ENCODE peak calls at places on chromosomes 6 and 20, in ten cellular contexts. G is BJ, P is cardiac fibroblast, B is kidney, U is tibial artery, L is lung, J is astrocyte of the spinal cord, E is fibroblast of lung, Q is esophagus muscularis mucosa, S is H1. M is an unnamed sample.

GRCh38 chr6:119612176-119612870 is 262.8 kb upstream of the MAN1A1 start:
- DNase-seq in G (no peak), P (peak; percentile 63), B (no peak), U (no peak), L (no peak), J (no peak), E (no peak), Q (no peak), S (no peak), M (no peak)

GRCh38 chr20:53654932-53655674 is 61.5 kb upstream of the ZNF217 start:
- DNase-seq in G (no peak), P (no peak), B (no peak), U (no peak), L (no peak), J (no peak), E (no peak), Q (no peak), S (no peak), M (no peak)

GRCh38 chr6:120785459-120786086 is 548.7 kb downstream of the TBC1D32 start:
- DNase-seq in G (no peak), P (no peak), B (peak; percentile 46), U (no peak), L (no peak), J (no peak), E (no peak), Q (no peak), S (no peak), M (no peak)

GRCh38 chr6:4157506-4157905 is 22.1 kb upstream of the ECI2 start:
- DNase-seq in G (no peak), P (no peak), B (no peak), U (no peak), L (peak; percentile 15), J (no peak), E (no peak), Q (peak; percentile 57), S (no peak), M (no peak)

GRCh38 chr6:27318973-27319372 is 6.9 kb upstream of the POM121L2 start:
- DNase-seq in G (no peak), P (no peak), B (no peak), U (no peak), L (no peak), J (no peak), E (no peak), Q (no peak), S (no peak), M (no peak)

GRCh38 chr6:30881987-30882763 is 2.1 kb upstream of the DDR1 start:
- DNase-seq in G (no peak), P (peak; percentile 51), B (peak; percentile 77), U (no peak), L (no peak), J (peak; percentile 60), E (peak; percentile 60), Q (no peak), S (no peak), M (no peak)

GRCh38 chr6:98156580-98156979 is 677.8 kb upstream of the POU3F2 start:
- DNase-seq in G (no peak), P (no peak), B (no peak), U (no peak), L (no peak), J (no peak), E (no peak), Q (no peak), S (no peak), M (no peak)

GRCh38 chr20:24935140-24935539 is 13.9 kb upstream of the CST7 start:
- DNase-seq in G (no peak), P (no peak), B (no peak), U (no peak), L (no peak), J (no peak), E (no peak), Q (no peak), S (no peak), M (no peak)

GRCh38 chr20:60252866-60253265 is 294.6 kb downstream of the CDH26 start:
- DNase-seq in G (no peak), P (no peak), B (no peak), U (no peak), L (no peak), J (no peak), E (no peak), Q (no peak), S (no peak), M (no peak)

GRCh38 chr6:41581381-41581991 is 35.3 kb downstream of the FOXP4 start:
- DNase-seq in G (no peak), P (peak; percentile 87), B (no peak), U (no peak), L (no peak), J (peak; percentile 93), E (peak; percentile 80), Q (no peak), S (no peak), M (peak; percentile 63)

GRCh38 chr6:81613606-81614005 is 138.9 kb downstream of the TENT5A start:
- DNase-seq in G (peak; percentile 39), P (peak; percentile 86), B (no peak), U (no peak), L (no peak), J (peak; percentile 56), E (peak; percentile 17), Q (no peak), S (no peak), M (peak; percentile 5)

GRCh38 chr6:25054469-25054868 is 118.7 kb upstream of the RIPOR2 start:
- DNase-seq in G (peak; percentile 70), P (peak; percentile 79), B (no peak), U (no peak), L (no peak), J (peak; percentile 82), E (peak; percentile 76), Q (no peak), S (no peak), M (peak; percentile 28)

GRCh38 chr6:32635526-32636123 is 1.6 kb upstream of the HLA-DQA1 start:
- DNase-seq in G (no peak), P (no peak), B (no peak), U (no peak), L (no peak), J (no peak), E (no peak), Q (no peak), S (no peak), M (no peak)

GRCh38 chr6:32637883-32638282 is 677 bp downstream of the HLA-DQA1 start:
- DNase-seq in G (no peak), P (no peak), B (no peak), U (no peak), L (no peak), J (no peak), E (no peak), Q (no peak), S (no peak), M (no peak)

GRCh38 chr6:32638521-32639219 is 1.5 kb downstream of the HLA-DQA1 start:
- DNase-seq in G (no peak), P (no peak), B (no peak), U (no peak), L (no peak), J (no peak), E (no peak), Q (no peak), S (no peak), M (no peak)

GRCh38 chr6:32639440-32640394 is 2.5 kb downstream of the HLA-DQA1 start:
- DNase-seq in G (no peak), P (no peak), B (no peak), U (no peak), L (no peak), J (no peak), E (no peak), Q (no peak), S (no peak), M (no peak)

DNA sequence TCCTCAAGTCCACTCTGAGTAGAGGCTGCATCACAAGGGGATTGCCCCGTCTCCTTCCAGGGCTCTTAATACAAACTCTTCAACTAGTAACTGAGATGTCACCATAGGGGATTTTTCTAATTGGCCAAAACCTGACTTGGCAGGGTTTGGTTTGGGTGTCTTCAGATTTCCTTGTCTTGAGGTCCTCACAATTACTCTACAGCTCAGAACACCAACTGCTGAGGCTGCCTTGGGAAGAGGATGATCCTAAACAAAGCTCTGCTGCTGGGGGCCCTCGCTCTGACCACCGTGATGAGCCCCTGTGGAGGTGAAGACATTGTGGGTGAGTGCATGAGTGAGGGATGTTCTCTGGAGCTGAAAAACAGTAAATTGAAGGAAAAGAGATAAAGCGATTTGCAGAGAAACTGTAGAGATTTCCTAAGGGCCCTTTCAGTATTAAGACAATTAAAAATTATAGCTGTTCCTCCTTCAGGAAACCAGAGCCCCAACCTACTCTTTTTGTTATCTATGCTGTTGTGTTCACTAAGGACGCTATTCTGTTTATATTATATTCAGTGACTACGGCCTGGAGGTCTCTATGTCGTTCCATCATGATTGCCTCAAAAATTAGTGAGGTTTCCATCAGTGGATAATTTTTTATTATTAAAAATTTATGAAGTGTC is at the start of gene HLA-DQA1:
- DNase-seq in G (no peak), P (no peak), B (no peak), U (peak; percentile 20), L (no peak), J (no peak), E (no peak), Q (no peak), S (no peak), M (no peak)
- H3K4me3 ChIP-seq in G (no peak within 1 kb of the TSS), P (no peak within 1 kb of the TSS), B (no peak within 1 kb of the TSS), U (no peak within 1 kb of the TSS), L (peak within 1 kb of the TSS; percentile 16), J (no peak within 1 kb of the TSS), E (no peak within 1 kb of the TSS), Q (no peak within 1 kb of the TSS), S (no peak within 1 kb of the TSS), M (no peak within 1 kb of the TSS)

DNA sequence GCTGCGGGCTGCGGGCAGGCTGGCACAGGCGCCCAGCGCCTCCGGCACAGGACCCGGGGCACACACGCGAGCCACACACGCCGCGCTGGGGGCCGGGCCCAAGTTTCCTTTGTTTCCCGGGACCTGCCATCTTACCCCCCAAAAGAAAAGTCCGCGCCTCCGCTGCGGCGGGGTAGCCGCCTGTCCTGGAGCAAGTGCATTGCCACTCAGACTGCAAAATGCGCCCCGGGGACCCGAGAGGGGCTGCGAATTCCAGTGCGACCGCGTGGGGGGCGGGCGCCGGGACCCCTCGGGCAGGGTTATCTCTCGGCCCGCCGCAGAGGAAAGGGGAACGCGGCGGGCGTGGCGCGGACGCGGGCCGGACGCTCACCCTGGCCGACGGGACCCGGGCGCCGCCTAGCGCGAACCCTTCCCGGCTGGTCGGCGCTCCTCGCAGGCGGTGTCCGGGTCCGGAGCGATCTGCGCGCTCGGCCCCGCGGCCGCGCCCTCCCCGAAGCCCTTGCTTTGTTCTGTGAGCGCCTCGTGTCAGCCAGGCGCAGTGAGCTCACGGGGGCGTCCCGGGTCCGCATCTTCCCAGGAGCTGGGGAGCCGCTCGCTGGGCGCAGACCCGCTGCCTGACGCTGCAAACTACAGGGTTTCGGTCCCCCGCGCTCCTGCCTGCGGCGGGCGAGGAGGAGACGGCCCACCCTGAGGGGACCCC is 620 bp upstream of the CD24 start:
- DNase-seq in G (no peak), P (peak; percentile 32), B (peak; percentile 87), U (no peak), L (peak; percentile 33), J (peak; percentile 41), E (no peak), Q (no peak), S (peak; percentile 82), M (no peak)
- TF ChIP-seq CTCF in G (no peak), P (no peak), B (peak; percentile 33), U (no peak), L (no peak), J (peak; percentile 25), E (no peak), Q (no peak), S (no peak), M (no peak)

GRCh38 chr6:106099235-106099537 is 13.1 kb downstream of the PRDM1 start:
- DNase-seq in G (no peak), P (no peak), B (no peak), U (no peak), L (no peak), J (no peak), E (peak; percentile 57), Q (peak; percentile 83), S (no peak), M (no peak)
- H3K4me3 ChIP-seq in G (peak overlapping the region; percentile 19), P (peak overlapping the region; percentile 2), B (peak overlapping the region; percentile 52), U (no peak overlapping the region), L (peak overlapping the region; percentile 36), J (no peak overlapping the region), E (peak overlapping the region; percentile 0), Q (peak overlapping the region; percentile 55), S (peak overlapping the region; percentile 54), M (no peak overlapping the region)

GRCh38 chr20:51022803-51023616 is at the start of gene KCNG1:
- DNase-seq in G (no peak), P (peak; percentile 67), B (peak; percentile 88), U (no peak), L (peak; percentile 45), J (peak; percentile 79), E (peak; percentile 67), Q (no peak), S (peak; percentile 87), M (no peak)
- TF ChIP-seq CTCF in G (no peak), P (no peak), B (no peak), U (no peak), L (no peak), J (no peak), E (no peak), Q (no peak), S (no peak), M (no peak)